ENCODE peak calls at places on chromosomes 6 and 20, in nine cellular contexts. One of them, this sample, is unnamed.

GRCh38 chr6:168385380-168385779 is 55.6 kb upstream of the SMOC2 start:
- DNase-seq in AG04450: no peak
- DNase-seq in lower leg skin: no peak
- DNase-seq in COLO829: no peak
- DNase-seq in T-helper 2 cell: no peak
- DNase-seq in Calu3: no peak
- DNase-seq in GM13977: no peak
- DNase-seq in MG63: no peak
- DNase-seq in M059J: no peak
- DNase-seq in this sample: no peak

GRCh38 chr20:46215913-46216707 is 92.2 kb downstream of the CDH22 start:
- DNase-seq in AG04450: no peak
- DNase-seq in lower leg skin: no peak
- DNase-seq in COLO829: peak
- DNase-seq in T-helper 2 cell: no peak
- DNase-seq in Calu3: peak
- DNase-seq in GM13977: no peak
- DNase-seq in MG63: no peak
- DNase-seq in M059J: peak
- DNase-seq in this sample: no peak

GRCh38 chr6:31579119-31579505 is 3.1 kb downstream of the LTB start:
- DNase-seq in AG04450: no peak
- DNase-seq in lower leg skin: no peak
- DNase-seq in COLO829: no peak
- DNase-seq in T-helper 2 cell: no peak
- DNase-seq in Calu3: no peak
- DNase-seq in GM13977: no peak
- DNase-seq in MG63: no peak
- DNase-seq in M059J: no peak
- DNase-seq in this sample: no peak

GRCh38 chr6:72740135-72740534 is 118.3 kb downstream of the KCNQ5 start:
- DNase-seq in AG04450: no peak
- DNase-seq in lower leg skin: no peak
- DNase-seq in COLO829: no peak
- DNase-seq in T-helper 2 cell: no peak
- DNase-seq in Calu3: no peak
- DNase-seq in GM13977: peak
- DNase-seq in MG63: no peak
- DNase-seq in M059J: no peak
- DNase-seq in this sample: no peak

GRCh38 chr6:44572346-44572745 is 184.8 kb downstream of the CDC5L start:
- DNase-seq in AG04450: no peak
- DNase-seq in lower leg skin: no peak
- DNase-seq in COLO829: no peak
- DNase-seq in T-helper 2 cell: no peak
- DNase-seq in Calu3: no peak
- DNase-seq in GM13977: no peak
- DNase-seq in MG63: no peak
- DNase-seq in M059J: no peak
- DNase-seq in this sample: no peak

GRCh38 chr6:9646346-9647042 is 768.4 kb downstream of the TFAP2A start:
- DNase-seq in AG04450: no peak
- DNase-seq in lower leg skin: no peak
- DNase-seq in COLO829: no peak
- DNase-seq in T-helper 2 cell: no peak
- DNase-seq in Calu3: no peak
- DNase-seq in GM13977: no peak
- DNase-seq in MG63: peak
- DNase-seq in M059J: peak
- DNase-seq in this sample: no peak

GRCh38 chr20:38725959-38726848 is 1.9 kb downstream of the SLC32A1 start:
- DNase-seq in AG04450: no peak
- DNase-seq in lower leg skin: no peak
- DNase-seq in COLO829: no peak
- DNase-seq in T-helper 2 cell: no peak
- DNase-seq in Calu3: peak
- DNase-seq in GM13977: peak
- DNase-seq in MG63: peak
- DNase-seq in M059J: peak
- DNase-seq in this sample: peak

GRCh38 chr6:5398530-5398929 is 137.2 kb downstream of the FARS2 start:
- DNase-seq in AG04450: no peak
- DNase-seq in lower leg skin: no peak
- DNase-seq in COLO829: peak
- DNase-seq in T-helper 2 cell: no peak
- DNase-seq in Calu3: no peak
- DNase-seq in GM13977: peak
- DNase-seq in MG63: no peak
- DNase-seq in M059J: peak
- DNase-seq in this sample: peak

GRCh38 chr20:17873410-17874270 is 95.0 kb downstream of the SNX5 start:
- DNase-seq in AG04450: peak
- DNase-seq in lower leg skin: peak
- DNase-seq in COLO829: peak
- DNase-seq in T-helper 2 cell: no peak
- DNase-seq in Calu3: peak
- DNase-seq in GM13977: no peak
- DNase-seq in MG63: peak
- DNase-seq in M059J: peak
- DNase-seq in this sample: peak

This sample was measured in mucosa of descending colon.